ENCODE peak calls at places on chromosomes 5 and 9, in four cellular contexts. F is BE2C, S is PC-3, I is mesendoderm. A is an unnamed sample.
A peak's percentile ranks its signal among the peaks of the same experiment; 100 is the strongest.

GRCh38 chr5:34452170-34452828 is 203.8 kb upstream of the RAI14 start:
- DNase-seq in F (no peak), I (peak; percentile 64), S (peak; percentile 76), A (peak; percentile 37)

GRCh38 chr5:95959964-95960801 is 1.5 kb downstream of the ELL2 start:
- DNase-seq in F (no peak), S (no peak), I (no peak), A (peak; percentile 18)

GRCh38 chr5:176679365-176680225 is 32.3 kb downstream of the TSPAN17 start:
- DNase-seq in S (no peak), I (no peak), F (no peak), A (no peak)

GRCh38 chr9:98455957-98456621 is 200.6 kb upstream of the TBC1D2 start:
- DNase-seq in F (no peak), S (no peak), I (no peak), A (no peak)

GRCh38 chr9:69049094-69049493 is 13.5 kb downstream of the FXN start:
- DNase-seq in S (no peak), I (no peak), F (no peak), A (no peak)

GRCh38 chr5:139660916-139661814 is 13.0 kb downstream of the CXXC5 start:
- DNase-seq in S (peak; percentile 81), I (no peak), F (peak; percentile 92), A (no peak)

GRCh38 chr9:20640331-20641187 is 18.3 kb upstream of the MLLT3 start:
- DNase-seq in I (no peak), S (peak; percentile 78), F (peak; percentile 91), A (peak; percentile 63)

GRCh38 chr9:93958875-93959682 is 3.9 kb upstream of the BARX1 start:
- DNase-seq in F (no peak), I (peak; percentile 59), S (no peak), A (no peak)

GRCh38 chr5:133844836-133845235 is 123.6 kb downstream of the C5orf15 start:
- DNase-seq in I (no peak), F (no peak), S (no peak), A (no peak)

GRCh38 chr5:56501949-56502557 is 268.9 kb upstream of the ANKRD55 start:
- DNase-seq in I (no peak), F (no peak), S (no peak), A (no peak)

GRCh38 chr9:5630038-5630507 is 1.2 kb downstream of the RIC1 start:
- DNase-seq in S (peak; percentile 29), I (peak; percentile 51), F (no peak), A (peak; percentile 40)

GRCh38 chr5:5335708-5336211 is 86.7 kb upstream of the ICE1 start:
- DNase-seq in F (no peak), S (peak; percentile 90), I (peak; percentile 45), A (no peak)

GRCh38 chr9:98219364-98219716 is 26.9 kb upstream of the CORO2A start:
- DNase-seq in I (no peak), F (no peak), S (peak; percentile 49), A (no peak)

GRCh38 chr5:145855842-145856267 is 17.0 kb downstream of the GRXCR2 start:
- DNase-seq in I (no peak), S (peak; percentile 24), F (no peak), A (no peak)

GRCh38 chr9:101795147-101795546 is 56.7 kb upstream of the GRIN3A start:
- DNase-seq in F (no peak), I (no peak), S (no peak), A (no peak)

GRCh38 chr5:138503487-138504270 is 38.4 kb downstream of the EGR1 start:
- DNase-seq in S (peak; percentile 66), F (peak; percentile 47), I (peak; percentile 80), A (peak; percentile 73)

GRCh38 chr5:159819671-159820411 is 96.4 kb upstream of the ADRA1B start:
- DNase-seq in I (no peak), S (peak; percentile 82), F (no peak), A (no peak)

GRCh38 chr9:123548749-123549545 is 192.9 kb downstream of the CRB2 start:
- DNase-seq in S (no peak), I (no peak), F (no peak), A (no peak)

GRCh38 chr9:13513262-13513661 is 233.8 kb upstream of the MPDZ start:
- DNase-seq in S (no peak), I (no peak), F (no peak), A (no peak)

GRCh38 chr9:114098660-114099522 is at the start of gene KIF12:
- DNase-seq in I (peak; percentile 80), F (peak; percentile 80), S (peak; percentile 25), A (peak; percentile 90)

GRCh38 chr5:116498478-116498877 is 76.1 kb downstream of the SEMA6A start:
- DNase-seq in F (no peak), I (no peak), S (no peak), A (no peak)

GRCh38 chr5:116502616-116503015 is 72.0 kb downstream of the SEMA6A start:
- DNase-seq in F (peak; percentile 69), S (no peak), I (no peak), A (no peak)

GRCh38 chr5:116506448-116506847 is 68.2 kb downstream of the SEMA6A start:
- DNase-seq in I (no peak), S (no peak), F (no peak), A (peak; percentile 47)

GRCh38 chr5:116504593-116504992 is 70.0 kb downstream of the SEMA6A start:
- DNase-seq in S (no peak), I (no peak), F (no peak), A (no peak)

DNA sequence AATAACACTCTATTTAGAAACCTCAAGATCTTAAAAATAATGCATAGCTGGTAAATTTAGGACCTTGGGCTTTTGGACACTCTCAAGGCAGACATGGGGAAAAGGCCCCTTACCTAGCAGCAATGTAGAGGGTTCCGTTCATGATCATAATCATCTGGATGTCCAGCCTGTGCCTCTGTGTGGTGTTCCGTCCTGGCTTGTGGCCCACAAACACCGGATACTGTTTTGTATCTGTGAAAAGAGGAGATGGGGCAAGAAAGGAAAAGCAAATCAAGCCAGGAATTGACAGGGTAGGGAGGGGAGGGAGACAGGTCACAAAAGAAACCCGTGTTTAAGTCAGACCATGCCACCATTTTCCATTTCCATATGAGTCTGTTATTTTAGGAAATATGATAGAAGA is 72.5 kb downstream of the SEMA6A start:
- DNase-seq in S (no peak), I (no peak), F (peak; percentile 42), A (no peak)
- H3K4me1 ChIP-seq in S (no peaks in the 10 kb centered on the region), I (peaks cover 5% of the 10 kb centered on the region), F (peaks cover 32% of the 10 kb centered on the region), A (peaks cover 22% of the 10 kb centered on the region)

DNA sequence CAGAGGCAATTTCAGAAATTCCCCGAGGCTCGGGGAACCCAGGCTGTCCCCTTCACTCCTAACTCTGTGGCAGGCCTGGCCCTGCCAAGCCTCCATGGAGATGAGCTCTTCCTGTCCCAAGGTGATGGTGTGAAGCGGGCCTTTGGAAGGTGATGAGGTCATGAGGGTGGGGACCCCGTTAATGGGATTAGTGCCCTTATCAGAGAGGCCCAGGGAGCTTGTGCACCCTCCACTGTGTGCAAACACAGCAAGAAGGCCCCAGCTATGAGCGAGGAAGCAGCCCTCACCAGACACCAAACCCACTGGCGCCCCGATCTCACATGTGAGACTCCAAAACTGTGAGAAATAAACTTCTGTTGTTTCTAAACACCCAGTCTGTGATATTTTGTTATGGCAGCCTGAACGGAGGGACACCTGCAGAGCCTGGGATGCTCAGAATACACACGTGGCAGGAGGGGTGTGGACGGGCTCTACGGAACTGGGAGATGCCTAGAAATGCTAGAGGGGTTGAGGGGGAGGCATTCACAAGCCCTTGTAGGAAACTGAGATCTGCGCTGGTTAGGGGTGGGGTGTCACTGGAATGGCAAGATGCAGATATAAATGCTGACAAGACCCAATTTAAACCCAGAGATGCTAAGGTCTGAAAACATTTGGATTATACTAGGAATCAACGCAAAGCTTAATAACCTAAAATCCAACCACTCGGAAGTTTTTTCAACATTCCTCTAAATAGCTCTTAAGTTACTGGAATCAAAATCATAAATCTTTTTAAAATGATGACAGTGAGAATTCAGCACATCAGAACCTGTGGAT is 46.9 kb downstream of the ADAMTS2 start:
- DNase-seq in S (no peak), F (no peak), I (peak; percentile 29), A (no peak)
- H3K4me1 ChIP-seq in S (no peaks in the 10 kb centered on the region), F (no peaks in the 10 kb centered on the region), I (no peaks in the 10 kb centered on the region), A (no peaks in the 10 kb centered on the region)

DNA sequence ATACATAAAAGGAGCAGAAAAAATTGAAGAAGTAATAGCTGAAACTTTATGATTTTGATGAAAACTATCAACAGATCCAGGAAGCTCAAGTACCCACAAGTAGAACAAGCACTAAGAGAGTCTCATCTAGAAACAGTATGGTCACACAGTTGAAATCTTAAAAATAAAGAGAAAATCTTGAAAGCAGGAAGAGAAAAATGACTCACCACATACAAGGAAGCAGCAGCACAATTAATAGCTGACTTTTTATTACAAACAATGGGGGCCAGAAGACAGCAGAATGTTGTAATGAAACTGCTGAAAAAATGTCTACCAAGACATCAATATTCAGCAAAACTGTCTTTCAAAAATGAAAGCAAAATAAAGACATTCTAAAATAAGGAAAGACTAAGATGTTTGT is 1108.3 kb upstream of the DMAC1 start:
- DNase-seq in F (no peak), I (no peak), S (no peak), A (no peak)
- H3K4me1 ChIP-seq in F (no peaks in the 10 kb centered on the region), I (no peaks in the 10 kb centered on the region), S (no peaks in the 10 kb centered on the region), A (no peaks in the 10 kb centered on the region)

GRCh38 chr9:125514468-125514867 is 192.5 kb downstream of the MAPKAP1 start:
- DNase-seq in F (no peak), I (no peak), S (no peak), A (no peak)
- H3K4me1 ChIP-seq in F (peaks cover 5% of the 10 kb centered on the region), I (peaks cover 28% of the 10 kb centered on the region), S (peaks cover 37% of the 10 kb centered on the region), A (peaks cover 21% of the 10 kb centered on the region)

GRCh38 chr9:137461663-137462395 is 2.7 kb upstream of the NSMF start:
- DNase-seq in F (peak; percentile 23), S (no peak), I (peak; percentile 82), A (peak; percentile 77)
- H3K4me1 ChIP-seq in F (peaks cover 15% of the 10 kb centered on the region), S (peaks cover 4% of the 10 kb centered on the region), I (no peaks in the 10 kb centered on the region), A (peaks cover 5% of the 10 kb centered on the region)

A was measured in HAP-1.